ENCODE peak calls at places on chromosome 5, in five cellular contexts. Y is ovary; B is tibial artery; H is CD8-positive, alpha-beta T cell; T is A673. J is an unnamed sample. For H3K4me1, the result is how much of the 10 kb centered on the place peaks cover.

GRCh38 chr5:138932171-138932810 is 57.2 kb upstream of the LRRTM2 start:
- DNase-seq in Y (peak), B (no peak), H (peak), T (no peak), J (peak)

GRCh38 chr5:119267958-119268386 is 87.8 kb upstream of the TNFAIP8 start:
- DNase-seq in Y (peak), B (peak), H (peak), T (peak), J (peak)

GRCh38 chr5:141094481-141095262 is at the start of gene PCDHB2:
- DNase-seq in Y (no peak), B (no peak), H (no peak), T (peak), J (peak)

GRCh38 chr5:1001406-1002270 is 7.0 kb upstream of the NKD2 start:
- DNase-seq in Y (peak), B (peak), H (no peak), T (no peak), J (peak)

GRCh38 chr5:44949687-44950086 is 140.9 kb downstream of the MRPS30 start:
- DNase-seq in Y (no peak), B (no peak), H (no peak), T (no peak), J (no peak)

GRCh38 chr5:180303226-180304015 is 11.5 kb upstream of the MAPK9 start:
- DNase-seq in Y (no peak), B (no peak), H (no peak), T (no peak), J (no peak)

GRCh38 chr5:79200573-79201183 is 35.3 kb upstream of the JMY start:
- DNase-seq in Y (no peak), B (no peak), H (no peak), T (peak), J (no peak)

GRCh38 chr5:122999947-123000563 is 36.5 kb downstream of the PPIC start:
- DNase-seq in Y (no peak), B (no peak), H (no peak), T (no peak), J (no peak)

GRCh38 chr5:150641006-150641570 is 628 bp downstream of the SYNPO start:
- DNase-seq in Y (peak), B (peak), H (no peak), T (no peak), J (peak)

GRCh38 chr5:94901071-94901979 is 282.9 kb downstream of the SLF1 start:
- DNase-seq in Y (no peak), B (no peak), H (no peak), T (peak), J (no peak)

GRCh38 chr5:5461012-5461411 is 38.5 kb downstream of the ICE1 start:
- DNase-seq in Y (no peak), B (no peak), H (no peak), T (no peak), J (no peak)

GRCh38 chr5:44830951-44831350 is 22.2 kb downstream of the MRPS30 start:
- DNase-seq in Y (no peak), B (no peak), H (no peak), T (no peak), J (no peak)

GRCh38 chr5:122653087-122654017 is 121.5 kb upstream of the SNX2 start:
- DNase-seq in Y (no peak), B (no peak), H (no peak), T (no peak), J (no peak)

GRCh38 chr5:134132372-134133212 is 18.1 kb downstream of the TCF7 start:
- DNase-seq in Y (peak), B (peak), H (peak), T (no peak), J (peak)

GRCh38 chr5:38796739-38797108 is 49.1 kb upstream of the OSMR start:
- DNase-seq in Y (no peak), B (no peak), H (no peak), T (no peak), J (no peak)

GRCh38 chr5:38793099-38793498 is 52.7 kb upstream of the OSMR start:
- DNase-seq in Y (no peak), B (no peak), H (no peak), T (no peak), J (no peak)

GRCh38 chr5:38797838-38798237 is 48.0 kb upstream of the OSMR start:
- DNase-seq in Y (no peak), B (no peak), H (no peak), T (no peak), J (no peak)

GRCh38 chr5:38794986-38795385 is 50.8 kb upstream of the OSMR start:
- DNase-seq in Y (no peak), B (no peak), H (no peak), T (no peak), J (no peak)

GRCh38 chr5:38796000-38796738 is 49.6 kb upstream of the OSMR start:
- DNase-seq in Y (no peak), B (peak), H (no peak), T (no peak), J (peak)
- H3K27ac ChIP-seq in Y (no peak), B (peak), H (no peak), T (no peak), J (no peak)

GRCh38 chr5:38783011-38783551 is 62.7 kb upstream of the OSMR start:
- DNase-seq in Y (no peak), B (no peak), H (no peak), T (peak), J (no peak)
- TF ChIP-seq CTCF in Y (no peak), B (no peak), H (no peak), T (no peak), J (no peak)

GRCh38 chr5:142981475-142981874 is 211.3 kb downstream of the ARHGAP26 start:
- DNase-seq in Y (no peak), B (no peak), H (no peak), T (peak), J (no peak)

GRCh38 chr5:142978252-142978651 is 208.1 kb downstream of the ARHGAP26 start:
- DNase-seq in Y (no peak), B (no peak), H (no peak), T (no peak), J (no peak)

GRCh38 chr5:142977363-142978051 is 207.3 kb downstream of the ARHGAP26 start:
- DNase-seq in Y (no peak), B (no peak), H (peak), T (peak), J (no peak)

GRCh38 chr5:142978726-142979125 is 208.5 kb downstream of the ARHGAP26 start:
- DNase-seq in Y (no peak), B (no peak), H (no peak), T (no peak), J (no peak)

DNA sequence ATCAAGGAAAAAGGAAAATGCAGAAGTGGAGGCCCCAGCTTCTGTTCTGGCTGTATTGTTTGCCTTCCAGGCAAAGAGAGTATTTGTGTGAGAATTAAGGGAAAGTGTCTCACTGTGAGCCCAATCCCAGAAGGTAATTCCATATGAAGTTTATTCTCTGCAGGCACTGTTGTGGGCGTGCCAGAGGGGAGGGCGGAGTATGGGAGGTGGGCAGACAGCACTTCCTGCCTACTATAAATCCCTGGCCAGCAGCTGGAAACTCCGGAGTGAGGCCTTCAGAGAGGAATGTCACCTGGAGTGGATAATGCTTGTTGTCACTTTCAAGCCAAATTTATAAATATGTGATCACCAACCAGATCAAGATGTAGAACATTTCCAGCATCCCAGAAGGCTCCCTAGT is 209.5 kb downstream of the ARHGAP26 start:
- DNase-seq in Y (no peak), B (no peak), H (no peak), T (peak), J (no peak)
- H3K4me1 ChIP-seq in Y (under half), B (under half), H (half or more), T (half or more), J (under half)

GRCh38 chr5:55923873-55924500 is 70.8 kb downstream of the IL6ST start:
- DNase-seq in Y (no peak), B (no peak), H (no peak), T (no peak), J (no peak)
- H3K27ac ChIP-seq in Y (no peak), B (no peak), H (no peak), T (no peak), J (no peak)

DNA sequence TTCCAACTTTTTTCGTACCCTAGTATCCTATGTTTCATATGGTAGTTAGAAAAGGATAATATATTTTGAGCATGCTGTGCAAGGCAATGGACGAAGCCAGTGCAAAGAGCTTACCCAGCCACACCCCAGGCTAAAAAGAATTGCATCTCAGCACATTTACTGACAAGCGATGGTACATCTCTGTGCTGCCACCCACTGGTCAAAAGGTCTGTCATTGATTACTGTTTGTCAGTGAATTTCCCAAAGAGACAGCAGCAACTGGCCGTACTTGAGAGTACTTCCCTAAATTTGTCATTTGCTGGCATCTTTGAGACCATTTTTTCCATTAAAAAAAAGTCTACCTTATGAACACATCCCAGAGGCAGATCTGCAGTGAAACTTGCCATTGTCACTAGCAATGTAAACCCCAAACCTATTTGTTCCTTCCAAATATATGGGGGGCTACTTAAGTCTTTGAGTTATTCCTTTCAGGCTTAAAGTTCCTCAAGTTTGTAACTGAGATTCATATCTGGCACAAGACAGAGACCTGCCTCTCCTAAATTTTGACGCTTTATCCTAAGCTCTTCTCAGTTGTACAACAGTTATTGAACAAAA is 184.3 kb downstream of the CTNND2 start:
- DNase-seq in Y (no peak), B (no peak), H (no peak), T (peak), J (no peak)
- TF ChIP-seq CTCF in Y (no peak), B (no peak), H (no peak), T (peak), J (peak)

DNA sequence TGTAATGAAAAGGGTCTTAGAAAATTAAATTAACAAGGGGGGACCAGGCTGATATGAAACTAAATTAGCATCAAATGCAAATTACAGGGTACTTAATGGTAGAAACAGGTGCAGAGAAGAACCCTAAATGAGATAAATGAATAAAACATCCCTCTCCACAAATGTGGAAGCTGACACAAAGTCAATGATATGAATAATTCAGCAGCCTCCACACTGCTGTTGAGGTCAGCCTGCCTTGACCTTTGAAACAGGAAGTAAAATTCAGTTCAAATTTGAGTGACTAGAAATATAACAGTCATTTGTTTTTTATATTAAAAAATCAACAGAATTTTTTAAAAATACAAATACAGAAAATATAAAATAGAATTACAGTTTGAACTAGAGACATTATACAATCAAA is 40.0 kb downstream of the EBF1 start:
- DNase-seq in Y (no peak), B (no peak), H (no peak), T (no peak), J (no peak)
- H3K4me1 ChIP-seq in Y (under half), B (under half), H (under half), T (under half), J (under half)

J was measured in kidney.